ENCODE peak calls at places on chromosomes 2 and 18, in four cellular contexts. One of them, this sample, is unnamed.

GRCh38 chr2:60849165-60849564 is 32.2 kb upstream of the REL start:
- DNase-seq in A549: no peak
- DNase-seq in K562: no peak
- DNase-seq in HepG2: no peak
- DNase-seq in this sample: no peak

GRCh38 chr2:36770542-36771287 is 74.2 kb downstream of the VIT start:
- DNase-seq in A549: peak
- DNase-seq in HepG2: peak
- DNase-seq in K562: peak
- DNase-seq in this sample: peak

GRCh38 chr18:36503477-36503876 is 206.0 kb downstream of the FHOD3 start:
- DNase-seq in A549: no peak
- DNase-seq in HepG2: no peak
- DNase-seq in K562: no peak
- DNase-seq in this sample: no peak

GRCh38 chr18:75113455-75113854 is 95.5 kb downstream of the PTGR3 start:
- DNase-seq in HepG2: no peak
- DNase-seq in K562: no peak
- DNase-seq in A549: no peak
- DNase-seq in this sample: no peak

GRCh38 chr2:224884188-224884587 is 158.1 kb downstream of the DOCK10 start:
- DNase-seq in A549: peak
- DNase-seq in HepG2: no peak
- DNase-seq in K562: no peak
- DNase-seq in this sample: no peak

GRCh38 chr2:26938399-26938798 is 32.0 kb upstream of the MAPRE3 start:
- DNase-seq in A549: no peak
- DNase-seq in HepG2: no peak
- DNase-seq in K562: peak
- DNase-seq in this sample: no peak

GRCh38 chr18:59502222-59502898 is 143.3 kb upstream of the LMAN1 start:
- DNase-seq in A549: no peak
- DNase-seq in HepG2: no peak
- DNase-seq in K562: no peak
- DNase-seq in this sample: no peak

GRCh38 chr2:224039080-224039769 is at the start of gene SERPINE2:
- DNase-seq in A549: peak
- DNase-seq in K562: no peak
- DNase-seq in HepG2: no peak
- DNase-seq in this sample: peak

GRCh38 chr2:188316354-188316753 is 24.7 kb downstream of the GULP1 start:
- DNase-seq in HepG2: no peak
- DNase-seq in A549: no peak
- DNase-seq in K562: no peak
- DNase-seq in this sample: no peak

GRCh38 chr2:196200557-196200956 is 29.2 kb upstream of the STK17B start:
- DNase-seq in K562: no peak
- DNase-seq in HepG2: no peak
- DNase-seq in A549: no peak
- DNase-seq in this sample: no peak

GRCh38 chr2:156380117-156380645 is 47.7 kb upstream of the NR4A2 start:
- DNase-seq in A549: no peak
- DNase-seq in HepG2: no peak
- DNase-seq in K562: peak
- DNase-seq in this sample: no peak

GRCh38 chr2:9097239-9097638 is 93.8 kb upstream of the MBOAT2 start:
- DNase-seq in A549: no peak
- DNase-seq in HepG2: no peak
- DNase-seq in K562: no peak
- DNase-seq in this sample: no peak

GRCh38 chr2:69693472-69694450 is 48.2 kb upstream of the ANXA4 start:
- DNase-seq in K562: no peak
- DNase-seq in HepG2: no peak
- DNase-seq in A549: no peak
- DNase-seq in this sample: no peak

GRCh38 chr2:33304032-33304864 is 172.2 kb upstream of the RASGRP3 start:
- DNase-seq in K562: no peak
- DNase-seq in A549: no peak
- DNase-seq in HepG2: no peak
- DNase-seq in this sample: no peak

GRCh38 chr2:25567406-25567805 is 106.0 kb downstream of the DTNB start:
- DNase-seq in HepG2: peak
- DNase-seq in K562: peak
- DNase-seq in A549: peak
- DNase-seq in this sample: no peak

GRCh38 chr2:64403426-64403825 is 50.5 kb upstream of the LGALSL start:
- DNase-seq in HepG2: no peak
- DNase-seq in A549: no peak
- DNase-seq in K562: no peak
- DNase-seq in this sample: no peak

GRCh38 chr2:39379643-39380524 is 57.2 kb downstream of the MAP4K3 start:
- DNase-seq in HepG2: peak
- DNase-seq in K562: peak
- DNase-seq in A549: peak
- DNase-seq in this sample: no peak

GRCh38 chr2:219249203-219249980 is 3.7 kb upstream of the TUBA4B start:
- DNase-seq in A549: peak
- DNase-seq in K562: no peak
- DNase-seq in HepG2: peak
- DNase-seq in this sample: no peak

GRCh38 chr2:157900203-157900602 is 24.1 kb upstream of the ACVR1 start:
- DNase-seq in K562: no peak
- DNase-seq in A549: no peak
- DNase-seq in HepG2: no peak
- DNase-seq in this sample: no peak

GRCh38 chr2:113977660-113978523 is 88.0 kb downstream of the ACTR3 start:
- DNase-seq in HepG2: peak
- DNase-seq in A549: no peak
- DNase-seq in K562: no peak
- DNase-seq in this sample: no peak

GRCh38 chr2:42314892-42315468 is 46.0 kb downstream of the COX7A2L start:
- DNase-seq in K562: no peak
- DNase-seq in HepG2: no peak
- DNase-seq in A549: peak
- DNase-seq in this sample: no peak

GRCh38 chr2:98473995-98474780 is 29.5 kb downstream of the INPP4A start:
- DNase-seq in HepG2: no peak
- DNase-seq in K562: no peak
- DNase-seq in A549: no peak
- DNase-seq in this sample: no peak

GRCh38 chr18:427005-427404 is 73.5 kb downstream of the COLEC12 start:
- DNase-seq in K562: no peak
- DNase-seq in A549: peak
- DNase-seq in HepG2: no peak
- DNase-seq in this sample: no peak

GRCh38 chr18:79919089-79919488 is 32.4 kb downstream of the SLC66A2 start:
- DNase-seq in K562: no peak
- DNase-seq in HepG2: no peak
- DNase-seq in A549: no peak
- DNase-seq in this sample: no peak

GRCh38 chr2:160044728-160045127 is 17.7 kb downstream of the PLA2R1 start:
- DNase-seq in K562: peak
- DNase-seq in A549: no peak
- DNase-seq in HepG2: no peak
- DNase-seq in this sample: no peak

GRCh38 chr18:21281611-21282010 is 39.6 kb downstream of the GREB1L start:
- DNase-seq in K562: no peak
- DNase-seq in HepG2: no peak
- DNase-seq in A549: no peak
- DNase-seq in this sample: no peak

GRCh38 chr18:21289843-21290242 is 47.8 kb downstream of the GREB1L start:
- DNase-seq in HepG2: no peak
- DNase-seq in A549: no peak
- DNase-seq in K562: no peak
- DNase-seq in this sample: no peak

GRCh38 chr18:21284540-21284939 is 42.5 kb downstream of the GREB1L start:
- DNase-seq in HepG2: no peak
- DNase-seq in A549: no peak
- DNase-seq in K562: no peak
- DNase-seq in this sample: no peak
- TF ChIP-seq RNF2 in HepG2: no peak
- TF ChIP-seq RNF2 in A549: no peak
- TF ChIP-seq RNF2 in K562: no peak
- TF ChIP-seq RNF2 in this sample: no peak

GRCh38 chr2:11097038-11097720 is 58.1 kb upstream of the SLC66A3 start:
- DNase-seq in HepG2: no peak
- DNase-seq in A549: peak
- DNase-seq in K562: no peak
- DNase-seq in this sample: no peak

GRCh38 chr2:11096591-11096990 is 58.7 kb upstream of the SLC66A3 start:
- DNase-seq in K562: no peak
- DNase-seq in A549: no peak
- DNase-seq in HepG2: no peak
- DNase-seq in this sample: no peak

GRCh38 chr2:11099122-11100065 is 55.9 kb upstream of the SLC66A3 start:
- DNase-seq in K562: no peak
- DNase-seq in A549: peak
- DNase-seq in HepG2: no peak
- DNase-seq in this sample: no peak

GRCh38 chr2:11100130-11100529 is 55.1 kb upstream of the SLC66A3 start:
- DNase-seq in HepG2: no peak
- DNase-seq in K562: no peak
- DNase-seq in A549: no peak
- DNase-seq in this sample: no peak

DNA sequence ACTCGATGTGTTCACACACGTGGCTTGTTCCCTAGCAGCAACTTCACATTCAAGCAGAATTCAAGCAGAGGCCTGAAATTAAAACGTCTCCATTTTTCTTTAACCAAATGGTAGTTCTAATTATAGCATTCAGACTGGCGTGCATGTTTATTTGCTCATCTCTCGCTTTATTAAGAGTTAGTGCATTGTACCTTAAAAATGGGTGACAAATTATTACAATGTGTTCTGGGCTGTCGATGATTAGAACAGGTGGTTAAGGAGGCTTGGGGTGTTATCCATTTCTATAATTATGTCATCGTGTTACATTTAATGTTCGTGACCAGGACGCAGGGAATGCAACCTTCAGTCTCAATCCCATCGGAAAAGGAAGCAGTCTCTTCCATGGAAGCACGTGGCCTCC is 57.3 kb upstream of the SLC66A3 start:
- DNase-seq in A549: no peak
- DNase-seq in K562: no peak
- DNase-seq in HepG2: no peak
- DNase-seq in this sample: no peak
- TF ChIP-seq RNF2 in A549: no peak
- TF ChIP-seq RNF2 in K562: no peak
- TF ChIP-seq RNF2 in HepG2: no peak
- TF ChIP-seq RNF2 in this sample: no peak

GRCh38 chr2:229141626-229142025 is 129.5 kb downstream of the PID1 start:
- DNase-seq in K562: no peak
- DNase-seq in HepG2: no peak
- DNase-seq in A549: no peak
- DNase-seq in this sample: no peak
- TF ChIP-seq RNF2 in K562: no peak
- TF ChIP-seq RNF2 in HepG2: no peak
- TF ChIP-seq RNF2 in A549: no peak
- TF ChIP-seq RNF2 in this sample: no peak

GRCh38 chr2:168116448-168116847 is 130.9 kb downstream of the STK39 start:
- DNase-seq in K562: no peak
- DNase-seq in HepG2: peak
- DNase-seq in A549: no peak
- DNase-seq in this sample: no peak

GRCh38 chr2:168119519-168120141 is 127.8 kb downstream of the STK39 start:
- DNase-seq in HepG2: peak
- DNase-seq in K562: peak
- DNase-seq in A549: peak
- DNase-seq in this sample: no peak

GRCh38 chr2:168120310-168120709 is 127.1 kb downstream of the STK39 start:
- DNase-seq in HepG2: no peak
- DNase-seq in K562: no peak
- DNase-seq in A549: no peak
- DNase-seq in this sample: no peak

GRCh38 chr2:168118733-168119518 is 128.5 kb downstream of the STK39 start:
- DNase-seq in HepG2: peak
- DNase-seq in K562: peak
- DNase-seq in A549: peak
- DNase-seq in this sample: peak

GRCh38 chr2:168120730-168121129 is 126.7 kb downstream of the STK39 start:
- DNase-seq in K562: no peak
- DNase-seq in A549: no peak
- DNase-seq in HepG2: no peak
- DNase-seq in this sample: no peak
- TF ChIP-seq RNF2 in K562: no peak
- TF ChIP-seq RNF2 in A549: no peak
- TF ChIP-seq RNF2 in HepG2: no peak
- TF ChIP-seq RNF2 in this sample: no peak

GRCh38 chr2:28470759-28471158 is 25.1 kb upstream of the PLB1 start:
- DNase-seq in HepG2: no peak
- DNase-seq in K562: no peak
- DNase-seq in A549: no peak
- DNase-seq in this sample: no peak

GRCh38 chr2:28471701-28472236 is 24.1 kb upstream of the PLB1 start:
- DNase-seq in A549: no peak
- DNase-seq in HepG2: no peak
- DNase-seq in K562: no peak
- DNase-seq in this sample: no peak

GRCh38 chr2:28469947-28470585 is 25.8 kb upstream of the PLB1 start:
- DNase-seq in K562: no peak
- DNase-seq in A549: no peak
- DNase-seq in HepG2: no peak
- DNase-seq in this sample: no peak

GRCh38 chr2:28469304-28469703 is 26.6 kb upstream of the PLB1 start:
- DNase-seq in HepG2: no peak
- DNase-seq in A549: no peak
- DNase-seq in K562: no peak
- DNase-seq in this sample: no peak

DNA sequence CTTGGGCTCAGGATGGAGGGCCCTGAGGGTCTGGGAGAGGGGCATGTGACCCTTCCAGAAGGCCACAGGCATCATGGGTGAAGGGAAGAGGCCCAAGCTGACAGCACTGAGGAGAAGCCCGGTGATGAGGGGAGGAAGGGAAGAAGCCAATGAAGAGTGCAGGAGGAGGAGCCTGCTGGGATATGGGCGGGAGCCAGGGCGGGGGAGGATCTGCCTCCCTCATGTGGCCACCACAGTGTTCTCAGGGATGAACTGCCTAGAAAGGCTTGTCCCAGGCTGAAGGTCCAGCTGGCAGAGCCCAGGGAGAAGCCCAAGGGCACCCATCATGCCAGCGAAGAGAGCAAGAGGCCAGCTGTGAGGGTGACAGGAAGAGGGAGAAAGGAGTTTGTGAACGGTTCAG is 24.6 kb upstream of the PLB1 start:
- DNase-seq in A549: no peak
- DNase-seq in HepG2: no peak
- DNase-seq in K562: peak
- DNase-seq in this sample: no peak
- TF ChIP-seq RNF2 in A549: no peak
- TF ChIP-seq RNF2 in HepG2: no peak
- TF ChIP-seq RNF2 in K562: no peak
- TF ChIP-seq RNF2 in this sample: no peak

GRCh38 chr2:126907671-126908070 is 9.0 kb downstream of the TEX51 start:
- DNase-seq in HepG2: no peak
- DNase-seq in A549: no peak
- DNase-seq in K562: no peak
- DNase-seq in this sample: peak
- TF ChIP-seq RNF2 in HepG2: no peak
- TF ChIP-seq RNF2 in A549: no peak
- TF ChIP-seq RNF2 in K562: no peak
- TF ChIP-seq RNF2 in this sample: no peak